ENCODE peak calls at places on chromosomes 16 and 17, in ten cellular contexts. T is H54, S is heart left ventricle, X is H1, L is lower leg skin, N is Peyer's patch, O is right lobe of liver, M is thyroid gland, Q is endothelial cell of umbilical vein, R is body of pancreas. P is an unnamed sample.

GRCh38 chr17:43171761-43172487 is 910 bp downstream of the NBR1 start:
- DNase-seq in T (peak; percentile 57), S (no peak), X (no peak), L (no peak), N (peak; percentile 61), O (no peak), M (peak; percentile 30), Q (peak; percentile 95), R (peak; percentile 55), P (peak; percentile 56)

GRCh38 chr17:38333635-38334295 is 10.0 kb downstream of the GPR179 start:
- DNase-seq in T (peak; percentile 53), S (no peak), X (peak; percentile 54), L (no peak), N (peak; percentile 50), O (peak; percentile 37), M (no peak), Q (peak; percentile 33), R (no peak), P (peak; percentile 64)

GRCh38 chr16:27579086-27579980 is 29.4 kb downstream of the KATNIP start:
- DNase-seq in T (no peak), S (no peak), X (no peak), L (no peak), N (no peak), O (no peak), M (peak; percentile 72), Q (no peak), R (peak; percentile 28), P (no peak)

GRCh38 chr16:23663918-23664317 is 14.8 kb upstream of the PLK1 start:
- DNase-seq in T (no peak), S (no peak), X (no peak), L (peak; percentile 8), N (no peak), O (no peak), M (no peak), Q (no peak), R (no peak), P (no peak)

GRCh38 chr16:81276323-81276722 is 37.8 kb downstream of the BCO1 start:
- DNase-seq in T (no peak), S (no peak), X (no peak), L (no peak), N (no peak), O (no peak), M (no peak), Q (no peak), R (no peak), P (no peak)

GRCh38 chr17:29041091-29041490 is 1.9 kb upstream of the PIPOX start:
- DNase-seq in T (no peak), S (no peak), X (no peak), L (no peak), N (no peak), O (no peak), M (no peak), Q (no peak), R (no peak), P (no peak)

GRCh38 chr16:19809121-19809635 is 75.5 kb downstream of the GPRC5B start:
- DNase-seq in T (no peak), S (no peak), X (no peak), L (no peak), N (no peak), O (peak; percentile 59), M (peak; percentile 48), Q (no peak), R (peak; percentile 58), P (no peak)

GRCh38 chr16:14232106-14232890 is 161.2 kb downstream of the MRTFB start:
- DNase-seq in T (no peak), S (no peak), X (no peak), L (no peak), N (no peak), O (no peak), M (no peak), Q (peak; percentile 6), R (peak; percentile 46), P (no peak)

GRCh38 chr17:3865166-3865565 is 19.1 kb upstream of the NCBP3 start:
- DNase-seq in T (peak; percentile 82), S (no peak), X (no peak), L (no peak), N (no peak), O (no peak), M (peak; percentile 78), Q (no peak), R (peak; percentile 40), P (no peak)

GRCh38 chr17:3864534-3864933 is 18.5 kb upstream of the NCBP3 start:
- DNase-seq in T (no peak), S (no peak), X (no peak), L (no peak), N (no peak), O (no peak), M (no peak), Q (no peak), R (no peak), P (no peak)

GRCh38 chr17:3867106-3867505 is 21.1 kb upstream of the NCBP3 start:
- DNase-seq in T (no peak), S (no peak), X (no peak), L (no peak), N (no peak), O (no peak), M (no peak), Q (no peak), R (no peak), P (no peak)

GRCh38 chr17:3867606-3868005 is 21.6 kb upstream of the NCBP3 start:
- DNase-seq in T (peak; percentile 80), S (no peak), X (no peak), L (no peak), N (no peak), O (no peak), M (no peak), Q (no peak), R (no peak), P (no peak)

DNA sequence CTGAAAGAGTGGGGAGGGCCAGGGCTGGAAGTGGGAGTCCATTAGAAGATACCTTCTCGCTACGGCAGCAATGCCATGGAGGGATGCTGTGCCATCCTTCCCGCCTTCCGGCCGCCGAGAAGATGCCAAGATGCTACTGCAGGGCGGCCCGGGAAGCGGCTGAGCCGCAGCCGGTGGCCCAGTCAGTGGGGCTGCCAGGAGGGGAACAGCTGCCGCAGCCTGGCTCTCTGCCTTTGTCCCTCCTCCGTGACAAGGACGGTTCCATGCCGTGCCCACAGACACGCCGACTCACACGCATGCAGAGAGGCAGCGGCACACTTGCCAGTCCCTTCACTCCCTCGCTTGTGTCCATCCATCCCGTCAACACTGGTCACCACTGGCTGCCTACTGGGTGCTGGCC is 20.2 kb upstream of the NCBP3 start:
- DNase-seq in T (no peak), S (no peak), X (no peak), L (no peak), N (no peak), O (no peak), M (no peak), Q (no peak), R (no peak), P (no peak)
- TF ChIP-seq POLR2A in T (no peak), S (no peak), X (no peak), L (no peak), N (no peak), O (no peak), M (no peak), Q (no peak), R (no peak), P (no peak)

DNA sequence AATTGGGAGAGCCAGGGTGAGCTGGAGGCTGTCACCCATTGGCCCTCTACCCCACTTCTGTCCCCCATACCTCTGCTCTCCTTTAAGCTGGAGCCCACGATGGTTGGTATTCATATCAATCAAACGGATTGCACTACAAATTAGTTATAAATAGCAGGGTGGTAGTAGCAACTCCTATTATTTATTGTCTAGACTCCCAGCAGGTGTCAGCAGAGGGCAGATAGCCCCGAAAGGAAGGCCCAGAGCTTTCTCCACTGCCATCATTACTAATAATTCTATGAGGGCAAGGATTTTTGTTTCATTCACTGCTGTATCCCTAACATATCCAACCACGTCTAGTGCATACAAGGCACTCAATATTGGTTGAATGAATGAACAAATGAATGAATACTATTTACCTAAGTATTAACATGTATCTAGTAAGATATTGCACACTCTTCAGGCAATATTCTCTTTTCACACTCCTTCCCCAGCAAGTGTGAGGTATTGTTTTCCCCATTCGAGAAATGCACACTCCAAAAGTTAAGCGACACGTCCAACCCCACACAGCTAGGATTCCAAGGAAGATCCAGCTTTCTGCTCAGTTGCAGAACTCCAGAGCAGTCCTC is 6.3 kb downstream of the C17orf50 start:
- DNase-seq in T (peak; percentile 72), S (no peak), X (no peak), L (no peak), N (peak; percentile 70), O (no peak), M (peak; percentile 70), Q (peak; percentile 60), R (peak; percentile 45), P (no peak)
- TF ChIP-seq POLR2A in T (no peak), S (no peak), X (no peak), L (no peak), N (no peak), O (no peak), M (no peak), Q (no peak), R (no peak), P (no peak)

GRCh38 chr17:77143306-77143705 is 2.5 kb downstream of the SEC14L1 start:
- DNase-seq in T (no peak), S (no peak), X (no peak), L (no peak), N (no peak), O (no peak), M (no peak), Q (no peak), R (no peak), P (no peak)

GRCh38 chr17:77140166-77140877 is 447 bp upstream of the SEC14L1 start:
- DNase-seq in T (peak; percentile 88), S (peak; percentile 100), X (peak; percentile 97), L (peak; percentile 100), N (peak; percentile 100), O (peak; percentile 100), M (peak; percentile 99), Q (peak; percentile 99), R (peak; percentile 100), P (peak; percentile 99)

GRCh38 chr17:77142689-77143088 is 1.9 kb downstream of the SEC14L1 start:
- DNase-seq in T (no peak), S (no peak), X (no peak), L (no peak), N (no peak), O (no peak), M (no peak), Q (no peak), R (no peak), P (no peak)

GRCh38 chr17:77141846-77142449 is 1.2 kb downstream of the SEC14L1 start:
- DNase-seq in T (no peak), S (no peak), X (no peak), L (no peak), N (no peak), O (no peak), M (no peak), Q (no peak), R (no peak), P (no peak)

DNA sequence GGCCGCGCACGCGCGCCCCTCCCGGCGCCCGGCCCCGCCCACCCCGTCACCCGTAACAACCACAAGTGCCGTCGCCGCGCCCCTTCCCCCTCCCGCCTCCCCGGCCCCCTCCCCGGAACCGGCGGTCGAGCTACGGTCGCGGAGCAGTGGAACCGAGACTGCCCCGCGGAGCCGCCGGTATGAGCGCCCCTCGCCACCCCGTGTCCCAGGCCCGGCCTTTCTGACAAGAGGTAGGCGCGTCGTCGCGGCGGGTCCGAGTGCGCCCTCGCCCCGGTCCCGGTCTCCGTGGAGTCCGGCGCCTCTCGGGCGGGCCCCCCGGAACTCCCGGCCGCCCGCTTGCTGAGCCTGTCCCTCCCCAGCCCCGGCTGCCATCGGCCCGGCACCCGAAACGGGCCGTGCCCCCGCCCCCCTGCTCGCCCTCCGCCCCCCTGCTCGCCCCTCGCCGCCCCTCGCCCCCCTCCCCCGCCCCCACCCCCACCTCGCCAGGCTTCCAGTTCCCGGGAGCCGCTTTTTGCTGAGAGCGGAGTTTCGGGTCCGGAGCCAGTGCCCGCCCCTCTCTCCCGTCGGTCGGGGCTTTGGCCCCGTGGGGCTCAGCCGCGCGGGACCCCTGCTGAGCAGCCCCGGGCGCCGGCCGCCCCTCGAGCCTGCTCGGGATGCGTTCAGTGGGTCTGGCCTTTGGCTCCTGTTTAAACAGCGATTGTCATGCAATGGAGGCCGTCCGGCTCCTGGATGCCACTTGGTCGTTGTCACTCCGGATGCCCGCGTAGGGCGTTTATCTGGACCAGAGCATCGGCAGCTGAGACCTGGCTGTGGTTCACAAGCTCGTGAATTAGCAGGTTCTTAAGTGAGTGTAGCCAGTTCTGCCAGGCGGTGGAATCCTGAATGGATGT is at the start of gene SEC14L1:
- DNase-seq in T (peak; percentile 40), S (peak; percentile 75), X (peak; percentile 29), L (peak; percentile 91), N (peak; percentile 75), O (peak; percentile 67), M (peak; percentile 72), Q (no peak), R (peak; percentile 52), P (peak; percentile 90)
- TF ChIP-seq POLR2A in T (peak; percentile 73), S (no peak), X (no peak), L (no peak), N (no peak), O (no peak), M (no peak), Q (peak; percentile 6), R (no peak), P (peak; percentile 71)

DNA sequence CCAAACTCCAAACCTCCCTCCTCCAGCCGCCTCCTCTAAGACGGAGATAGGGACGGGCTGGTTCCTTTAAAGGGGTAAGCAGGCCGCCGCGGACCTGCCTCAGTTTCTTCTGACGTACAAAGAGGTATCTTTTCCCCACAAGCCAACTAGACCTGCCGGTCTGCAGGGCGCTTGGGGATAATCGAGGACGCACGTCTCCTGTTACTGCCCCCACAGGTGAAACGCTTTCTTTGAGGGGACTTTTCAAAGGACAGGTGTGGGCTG is 25.1 kb upstream of the RFFL start:
- DNase-seq in T (no peak), S (no peak), X (no peak), L (peak; percentile 91), N (peak; percentile 81), O (no peak), M (peak; percentile 64), Q (no peak), R (peak; percentile 57), P (peak; percentile 78)
- TF ChIP-seq POLR2A in T (no peak), S (no peak), X (no peak), L (no peak), N (no peak), O (no peak), M (no peak), Q (no peak), R (no peak), P (no peak)

P was measured in erythroblast.